ENCODE peak calls at places on chromosomes 7 and 10, in seven cellular contexts. W is T1000; B is right lobe of liver; J is kidney tubule cell; R is amygdala; K is stimulated activated CD4-positive, alpha-beta T cell treated with anti-CD3 and anti-CD28 coated beads, Interleukin-4, amount 100 ng/mL, for 48 hours; L is left cardiac atrium. H is an unnamed sample.

GRCh38 chr10:58143944-58144343 is 123.8 kb downstream of the IPMK start:
- DNase-seq in W (no peak), B (no peak), J (peak; percentile 33), R (no peak), K (no peak), L (no peak), H (no peak)

GRCh38 chr7:134016223-134016941 is 110.8 kb upstream of the LRGUK start:
- DNase-seq in W (no peak), B (no peak), J (peak; percentile 31), R (no peak), K (no peak), L (no peak), H (peak; percentile 31)

GRCh38 chr10:4595920-4596319 is 230.1 kb upstream of the AKR1E2 start:
- DNase-seq in W (no peak), B (no peak), J (no peak), R (no peak), K (no peak), L (no peak), H (no peak)

GRCh38 chr10:119409906-119410305 is 132.6 kb downstream of the RGS10 start:
- DNase-seq in W (no peak), B (peak; percentile 75), J (no peak), R (no peak), K (no peak), L (peak; percentile 89), H (peak; percentile 92)

GRCh38 chr7:133479456-133480097 is 226.7 kb downstream of the EXOC4 start:
- DNase-seq in W (no peak), B (no peak), J (no peak), R (no peak), K (no peak), L (no peak), H (no peak)

GRCh38 chr7:66283003-66283920 is 78.1 kb downstream of the TPST1 start:
- DNase-seq in W (no peak), B (no peak), J (peak; percentile 78), R (no peak), K (no peak), L (no peak), H (no peak)

GRCh38 chr10:118373786-118374185 is 31.7 kb upstream of the FAM204A start:
- DNase-seq in W (peak; percentile 38), B (no peak), J (peak; percentile 80), R (no peak), K (no peak), L (no peak), H (no peak)

GRCh38 chr10:78255796-78256638 is 222.4 kb downstream of the RPS24 start:
- DNase-seq in W (peak; percentile 82), B (no peak), J (peak; percentile 99), R (no peak), K (no peak), L (peak; percentile 42), H (no peak)

GRCh38 chr7:33550979-33551378 is 354.4 kb upstream of the BMPER start:
- DNase-seq in W (no peak), B (no peak), J (no peak), R (no peak), K (no peak), L (no peak), H (no peak)

GRCh38 chr10:33336606-33337334 is 2.3 kb upstream of the NRP1 start:
- DNase-seq in W (no peak), B (peak; percentile 77), J (peak; percentile 37), R (peak; percentile 46), K (no peak), L (peak; percentile 64), H (peak; percentile 85)

GRCh38 chr7:20095441-20095840 is 121.7 kb downstream of the MACC1 start:
- DNase-seq in W (no peak), B (no peak), J (no peak), R (no peak), K (no peak), L (no peak), H (no peak)

H was measured in left ventricle myocardium superior.